ENCODE peak calls at places on chromosomes 16 and 17, in ten cellular contexts. P is activated CD8-positive, alpha-beta T cell treated with anti-CD3 and anti-CD28 coated beads, Interleukin-2, amount 10 ng/mL, durations not matched to agents 7 days and 5 days; S is tibial artery; C is lung; I is NCI-H1105; V is RWPE1; A is fibroblast of lung; H is frontal cortex; Y is activated CD4-positive, alpha-beta T cell treated with anti-CD3 and anti-CD28 coated beads, Interleukin-2, amount 50 U/mL, for 48 hours; K is stimulated activated naive CD8-positive, alpha-beta T cell treated with anti-CD3 and anti-CD28 coated beads, Interleukin-15, amount 100 ng/mL, for 72 hours. D is an unnamed sample.

GRCh38 chr16:4612474-4612931 is 2.2 kb downstream of the UBALD1 start:
- DNase-seq in H (no peak), I (no peak), V (no peak), K (no peak), A (no peak), S (peak; percentile 54), C (no peak), P (no peak), Y (no peak), D (no peak)

GRCh38 chr17:72357764-72358365 is 237.0 kb downstream of the SOX9 start:
- DNase-seq in P (no peak), S (no peak), H (no peak), Y (no peak), K (no peak), I (no peak), V (no peak), A (no peak), C (no peak), D (no peak)

GRCh38 chr16:1141201-1141600 is 11.7 kb upstream of the CACNA1H start:
- DNase-seq in H (no peak), I (no peak), A (no peak), C (no peak), S (no peak), P (no peak), K (no peak), Y (no peak), V (no peak), D (no peak)

GRCh38 chr17:50219939-50220465 is 18.6 kb upstream of the COL1A1 start:
- DNase-seq in K (no peak), Y (no peak), H (peak; percentile 6), C (no peak), S (peak; percentile 73), A (peak; percentile 74), I (no peak), V (no peak), P (no peak), D (no peak)

GRCh38 chr17:81325974-81326358 is 30.9 kb upstream of the SLC38A10 start:
- DNase-seq in K (no peak), Y (no peak), I (no peak), A (no peak), H (no peak), C (no peak), P (no peak), V (no peak), S (no peak), D (no peak)

GRCh38 chr16:88697831-88698693 is 8.1 kb downstream of the RNF166 start:
- DNase-seq in I (no peak), Y (peak; percentile 26), C (no peak), V (no peak), S (no peak), A (no peak), K (no peak), P (peak; percentile 49), H (no peak), D (no peak)

GRCh38 chr16:81885976-81886586 is 107.0 kb downstream of the PLCG2 start:
- DNase-seq in I (no peak), K (peak; percentile 21), Y (peak; percentile 12), P (peak; percentile 49), A (peak; percentile 20), S (no peak), C (no peak), V (peak; percentile 69), H (no peak), D (no peak)

GRCh38 chr16:89199241-89200123 is 855 bp downstream of the SLC22A31 start:
- DNase-seq in S (no peak), P (no peak), V (no peak), A (no peak), C (no peak), I (no peak), H (no peak), K (no peak), Y (no peak), D (no peak)

GRCh38 chr17:72683506-72684404 is 408.7 kb downstream of the SLC39A11 start:
- DNase-seq in C (peak; percentile 51), Y (no peak), P (no peak), A (peak; percentile 96), I (no peak), H (no peak), K (no peak), S (peak; percentile 72), V (peak; percentile 96), D (peak; percentile 48)

GRCh38 chr16:64089697-64090096 is 1032.2 kb downstream of the CDH11 start:
- DNase-seq in S (no peak), P (no peak), I (no peak), V (no peak), K (no peak), H (no peak), A (peak; percentile 36), C (no peak), Y (no peak), D (no peak)

GRCh38 chr16:27844826-27845225 is 218.7 kb downstream of the GSG1L start:
- DNase-seq in P (no peak), I (no peak), Y (no peak), K (no peak), S (peak; percentile 41), H (no peak), V (no peak), C (no peak), A (no peak), D (no peak)

GRCh38 chr16:81500833-81501521 is 56.4 kb downstream of the CMIP start:
- DNase-seq in I (no peak), K (no peak), A (peak; percentile 57), V (peak; percentile 46), C (no peak), S (peak; percentile 81), H (no peak), Y (no peak), P (no peak), D (no peak)

GRCh38 chr16:46757339-46758050 is 9.4 kb upstream of the MYLK3 start:
- DNase-seq in K (no peak), I (peak; percentile 81), C (no peak), A (no peak), Y (no peak), S (no peak), P (no peak), V (no peak), H (no peak), D (no peak)

GRCh38 chr17:80071116-80071980 is 30.0 kb upstream of the GAA start:
- DNase-seq in H (peak; percentile 49), K (no peak), A (peak; percentile 56), P (no peak), V (no peak), S (peak; percentile 87), I (no peak), C (peak; percentile 48), Y (no peak), D (no peak)

GRCh38 chr16:87305505-87306391 is 11.4 kb downstream of the C16orf95 start:
- DNase-seq in I (no peak), H (no peak), Y (no peak), K (no peak), P (no peak), S (no peak), A (peak; percentile 30), C (no peak), V (no peak), D (no peak)

GRCh38 chr17:22266231-22266630 is 573.9 kb downstream of the KCNJ18 start:
- DNase-seq in P (no peak), I (no peak), H (no peak), S (no peak), C (no peak), A (no peak), V (no peak), Y (no peak), K (no peak), D (no peak)

GRCh38 chr16:2490190-2491105 is 15.5 kb downstream of the TBC1D24 start:
- DNase-seq in A (no peak), Y (no peak), C (no peak), H (no peak), K (no peak), P (no peak), I (no peak), V (no peak), S (no peak), D (peak; percentile 92)

GRCh38 chr16:23505942-23506605 is 4.2 kb downstream of the GGA2 start:
- DNase-seq in I (no peak), H (no peak), Y (no peak), A (no peak), V (no peak), P (no peak), K (no peak), S (no peak), C (no peak), D (no peak)

GRCh38 chr16:83995756-83996155 is 27.7 kb downstream of the NECAB2 start:
- DNase-seq in P (peak; percentile 26), K (no peak), C (no peak), Y (no peak), A (peak; percentile 8), H (no peak), V (no peak), S (no peak), I (peak; percentile 12), D (peak; percentile 31)

GRCh38 chr16:55567382-55567781 is 898 bp downstream of the CAPNS2 start:
- DNase-seq in P (no peak), S (no peak), Y (no peak), V (peak; percentile 20), C (peak; percentile 31), K (no peak), H (no peak), I (no peak), A (peak; percentile 71), D (no peak)

GRCh38 chr16:83901101-83901500 is 2.2 kb downstream of the MLYCD start:
- DNase-seq in H (no peak), V (no peak), A (no peak), K (no peak), S (no peak), C (no peak), Y (no peak), P (no peak), I (no peak), D (no peak)

GRCh38 chr17:373616-374225 is 21.1 kb upstream of the RPH3AL start:
- DNase-seq in C (no peak), Y (no peak), H (no peak), I (no peak), V (peak; percentile 49), A (no peak), P (no peak), S (peak; percentile 50), K (no peak), D (no peak)

GRCh38 chr17:40422990-40423611 is 5.4 kb upstream of the TOP2A start:
- DNase-seq in P (no peak), Y (no peak), V (no peak), H (no peak), K (no peak), C (no peak), A (no peak), S (no peak), I (no peak), D (no peak)

GRCh38 chr16:31785126-31785525 is 88.5 kb upstream of the ZNF267 start:
- DNase-seq in I (no peak), K (no peak), P (no peak), S (no peak), H (no peak), V (no peak), A (no peak), C (no peak), Y (no peak), D (no peak)

GRCh38 chr17:49581645-49581992 is 5.9 kb downstream of the NXPH3 start:
- DNase-seq in P (no peak), A (no peak), C (no peak), H (no peak), S (no peak), V (no peak), K (no peak), I (no peak), Y (no peak), D (no peak)

GRCh38 chr16:75080205-75081029 is 36.2 kb downstream of the LDHD start:
- DNase-seq in K (no peak), Y (no peak), V (peak; percentile 40), S (no peak), P (no peak), H (no peak), A (peak; percentile 80), C (no peak), I (no peak), D (no peak)

GRCh38 chr16:68386628-68387027 is 61.7 kb downstream of the SMPD3 start:
- DNase-seq in H (no peak), P (no peak), Y (no peak), I (no peak), C (no peak), V (no peak), A (no peak), K (no peak), S (no peak), D (no peak)

GRCh38 chr17:1154704-1155103 is 25.1 kb downstream of the ABR start:
- DNase-seq in K (no peak), P (no peak), S (peak; percentile 81), Y (no peak), A (no peak), V (no peak), H (no peak), I (no peak), C (no peak), D (no peak)

D was measured in NCI-H187 treated with DMSO at 0.1 percent for 48 hours.